ENCODE peak calls at places on chromosome 2, in five cellular contexts. I is fibroblast of lung, W is cardiac fibroblast, P is brain microvascular endothelial cell, S is IMR-90. F is an unnamed sample.
A peak's percentile ranks its signal among the peaks of the same experiment; 100 is the strongest.

GRCh38 chr2:168454737-168455691 is 1.1 kb upstream of the CERS6 start:
- DNase-seq in W (no peak), S (no peak), I (no peak), P (no peak), F (no peak)

GRCh38 chr2:9087151-9087681 is 83.7 kb upstream of the MBOAT2 start:
- DNase-seq in S (peak; percentile 36), P (no peak), I (peak; percentile 57), W (peak; percentile 62), F (no peak)

GRCh38 chr2:85854166-85854509 is 34.7 kb downstream of the ST3GAL5 start:
- DNase-seq in I (no peak), P (no peak), W (no peak), S (no peak), F (no peak)

GRCh38 chr2:71005271-71006202 is 10.9 kb upstream of the TEX261 start:
- DNase-seq in I (no peak), W (no peak), S (no peak), P (no peak), F (no peak)

GRCh38 chr2:227595797-227596196 is 2.9 kb upstream of the SCYGR2 start:
- DNase-seq in S (no peak), I (no peak), W (no peak), P (no peak), F (no peak)

GRCh38 chr2:121530210-121530562 is 494 bp upstream of the RNU4ATAC start:
- DNase-seq in S (peak; percentile 70), P (peak; percentile 63), I (peak; percentile 81), W (no peak), F (peak; percentile 67)

GRCh38 chr2:19300961-19301360 is 57.5 kb downstream of the OSR1 start:
- DNase-seq in W (peak; percentile 23), S (peak; percentile 10), I (no peak), P (no peak), F (peak; percentile 28)

GRCh38 chr2:189231719-189232323 is 52.3 kb upstream of the COL5A2 start:
- DNase-seq in W (no peak), S (no peak), P (no peak), I (no peak), F (no peak)

GRCh38 chr2:191677091-191677645 is 768 bp upstream of the NABP1 start:
- DNase-seq in I (peak; percentile 97), S (peak; percentile 93), W (peak; percentile 93), P (peak; percentile 91), F (peak; percentile 90)

GRCh38 chr2:84494070-84494469 is 22.2 kb upstream of the DNAH6 start:
- DNase-seq in I (peak; percentile 58), W (peak; percentile 74), P (peak; percentile 49), S (peak; percentile 78), F (peak; percentile 48)

GRCh38 chr2:181764095-181764963 is 84.0 kb upstream of the NEUROD1 start:
- DNase-seq in W (no peak), I (no peak), P (no peak), S (no peak), F (no peak)

GRCh38 chr2:104658149-104658839 is 195.6 kb upstream of the POU3F3 start:
- DNase-seq in S (no peak), I (peak; percentile 30), W (peak; percentile 4), P (no peak), F (no peak)

GRCh38 chr2:137644689-137645088 is 319.6 kb upstream of the HNMT start:
- DNase-seq in S (no peak), P (no peak), W (no peak), I (no peak), F (no peak)

GRCh38 chr2:95333888-95334338 is 36.8 kb downstream of the KCNIP3 start:
- DNase-seq in W (peak; percentile 51), P (no peak), S (peak; percentile 97), I (peak; percentile 89), F (peak; percentile 95)

GRCh38 chr2:15845294-15845693 is 95.1 kb upstream of the MYCN start:
- DNase-seq in S (no peak), I (no peak), P (no peak), W (no peak), F (no peak)

DNA sequence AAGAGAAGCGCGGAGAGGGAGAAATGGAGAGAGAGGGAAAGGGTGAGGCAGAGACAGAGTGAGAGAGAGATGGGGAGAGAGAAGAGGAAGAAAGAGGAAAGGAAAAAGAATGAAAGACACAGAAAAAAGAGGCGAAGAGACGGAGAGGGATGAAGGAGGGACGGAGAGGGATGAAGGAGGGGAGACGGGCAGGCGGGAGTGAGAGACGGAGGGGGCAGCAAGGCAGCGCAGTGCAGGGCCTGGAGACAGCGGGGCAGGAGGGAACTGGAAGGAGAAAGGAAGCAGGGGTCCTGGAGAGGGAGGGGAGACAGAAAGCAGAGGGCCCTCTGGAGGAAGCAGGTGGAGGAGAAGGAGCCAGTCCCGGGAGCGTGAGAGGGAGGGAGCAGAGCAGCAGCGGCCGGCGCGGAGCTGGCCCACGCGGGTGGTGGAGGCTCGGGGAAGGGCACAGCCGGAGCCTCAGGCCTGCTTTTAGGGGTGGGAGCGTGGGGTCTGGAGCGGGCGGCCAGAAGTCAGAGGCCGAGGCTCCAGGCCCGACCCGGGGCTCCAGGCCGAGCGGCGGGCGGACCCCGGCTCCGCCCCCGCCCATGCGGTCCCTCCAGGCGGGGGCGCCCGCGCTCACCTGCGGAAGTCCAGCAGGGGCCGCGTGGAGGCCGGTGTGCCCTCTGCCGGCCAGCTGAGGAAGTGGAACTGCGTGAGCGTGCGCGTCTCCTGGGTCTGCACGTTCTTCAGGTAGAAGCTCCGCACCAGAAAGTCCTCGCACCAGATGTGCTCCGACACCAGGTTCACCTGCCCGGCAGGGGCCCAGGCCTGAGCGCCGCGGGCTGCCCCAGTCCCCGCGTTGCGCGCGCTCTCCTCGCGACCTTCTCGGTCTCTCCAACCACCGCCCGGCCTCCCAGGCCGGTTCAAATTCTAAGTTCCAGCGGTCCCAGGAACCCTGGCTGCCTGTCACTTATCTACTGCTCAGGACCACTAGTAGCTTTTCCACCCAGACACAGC is 14.5 kb downstream of the PTPRN start:
- DNase-seq in S (peak; percentile 70), P (peak; percentile 60), W (peak; percentile 77), I (peak; percentile 61), F (peak; percentile 66)
- H3K4me3 ChIP-seq in S (peak overlapping the region; percentile 40), P (peak overlapping the region; percentile 57), W (peak overlapping the region; percentile 43), I (peak overlapping the region; percentile 58), F (peak overlapping the region; percentile 49)

DNA sequence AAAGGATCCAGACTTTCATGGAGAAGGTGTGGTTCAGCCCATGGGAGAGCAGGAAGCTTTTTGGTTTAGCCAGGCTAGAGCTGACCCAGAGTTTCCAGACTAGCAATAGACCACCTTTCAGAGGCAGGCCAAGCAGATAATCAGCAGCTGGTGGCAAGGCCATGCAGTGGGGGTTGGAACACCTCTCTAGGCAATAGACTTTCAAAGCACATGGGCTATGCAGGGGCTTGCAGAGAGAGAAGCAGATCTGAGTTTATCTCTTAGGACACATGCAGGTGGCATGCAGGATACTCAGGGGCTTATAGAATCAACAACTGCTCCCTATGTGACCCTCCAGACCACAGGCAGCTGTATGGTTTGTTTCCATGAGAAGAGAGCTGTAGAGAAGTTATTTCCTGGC is 9.4 kb downstream of the XIRP2 start:
- DNase-seq in P (no peak), I (no peak), S (no peak), W (no peak), F (no peak)
- TF ChIP-seq CTCF in P (no peak), I (no peak), S (no peak), W (no peak), F (no peak)

DNA sequence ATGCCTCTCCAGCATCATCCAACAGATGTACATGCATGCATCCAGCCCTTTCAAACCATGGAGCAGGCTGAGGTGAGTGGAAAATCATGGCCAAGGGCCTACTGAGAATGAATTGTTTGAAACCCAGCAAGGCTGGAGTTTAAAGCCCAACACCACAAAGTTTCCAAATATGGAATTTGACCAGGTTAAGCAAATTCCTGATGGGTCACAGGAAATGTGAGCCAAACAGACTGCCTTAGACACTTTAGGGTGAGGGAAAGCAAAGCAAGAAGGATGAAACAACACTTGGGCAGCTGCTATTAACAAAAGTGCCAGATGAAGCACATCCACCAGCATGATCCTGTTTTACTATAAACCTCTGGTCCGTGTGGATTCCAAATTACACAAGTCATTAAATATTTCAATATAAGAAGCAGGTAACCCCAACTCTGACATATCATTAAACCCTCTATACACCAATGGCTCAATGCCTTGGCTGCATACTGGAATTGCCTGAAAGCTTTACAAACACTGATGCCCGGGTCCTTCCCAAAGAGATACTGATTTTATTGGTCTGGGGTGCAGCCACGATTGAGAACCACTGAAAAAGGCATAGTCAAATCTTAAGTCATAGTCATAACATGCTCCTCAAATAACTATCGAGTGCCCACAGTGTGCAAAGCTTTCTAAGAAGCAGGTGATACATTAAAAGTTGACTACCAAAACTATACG is 9.1 kb downstream of the KLF7 start:
- DNase-seq in W (peak; percentile 41), P (no peak), I (peak; percentile 57), S (no peak), F (no peak)
- H3K4me3 ChIP-seq in W (no peak overlapping the region), P (no peak overlapping the region), I (no peak overlapping the region), S (no peak overlapping the region), F (no peak overlapping the region)

GRCh38 chr2:149040451-149040850 is 2.0 kb downstream of the LYPD6B start:
- DNase-seq in P (no peak), W (peak; percentile 4), I (no peak), S (no peak), F (peak; percentile 15)

GRCh38 chr2:149036507-149037293 is 1.8 kb upstream of the LYPD6B start:
- DNase-seq in P (no peak), W (no peak), I (no peak), S (no peak), F (no peak)

GRCh38 chr2:149038442-149039212 is at the start of gene LYPD6B:
- DNase-seq in W (no peak), P (no peak), S (no peak), I (no peak), F (no peak)

GRCh38 chr2:149039213-149039724 is 770 bp downstream of the LYPD6B start:
- DNase-seq in P (no peak), S (no peak), W (no peak), I (no peak), F (no peak)

DNA sequence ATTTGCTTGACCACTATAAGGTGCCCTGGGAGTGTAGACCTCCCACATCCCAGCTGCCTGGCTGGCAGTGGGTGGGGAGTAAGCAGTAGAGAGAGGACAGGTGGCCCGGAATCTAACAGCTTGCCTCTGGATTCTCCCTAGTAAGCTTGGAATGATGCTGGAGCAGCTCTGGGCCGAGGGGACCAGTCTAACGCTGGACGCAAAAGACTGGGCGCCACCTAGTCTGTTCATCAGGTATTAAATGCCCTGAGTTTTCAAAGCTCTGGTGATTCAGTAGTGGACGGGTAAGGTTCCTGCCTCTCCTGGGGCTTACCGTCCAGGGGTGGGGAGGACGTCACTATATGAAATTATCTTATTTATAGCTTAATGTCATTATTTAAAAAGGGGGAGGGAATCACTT is 648 bp upstream of the LYPD6B start:
- DNase-seq in S (no peak), P (no peak), W (no peak), I (no peak), F (no peak)
- TF ChIP-seq CTCF in S (no peak), P (no peak), W (no peak), I (no peak), F (no peak)

F was measured in fibroblast of mammary gland.